ENCODE peak calls at places on chromosomes 2 and 18, in eight cellular contexts. One of them, this sample, is unnamed. For H3K36me3, the result is how much of the 10 kb centered on the place peaks cover.

GRCh38 chr2:54708584-54709340 is 14.7 kb upstream of the EML6 start:
- DNase-seq in ovary: peak
- DNase-seq in uterus: no peak
- DNase-seq in Peyer's patch: peak
- DNase-seq in IMR-90: no peak
- DNase-seq in esophagus squamous epithelium: no peak
- DNase-seq in prostate gland: peak
- DNase-seq in stomach: peak
- DNase-seq in this sample: no peak

GRCh38 chr2:133711226-133711625 is 143.0 kb upstream of the NCKAP5 start:
- DNase-seq in ovary: no peak
- DNase-seq in uterus: no peak
- DNase-seq in Peyer's patch: no peak
- DNase-seq in IMR-90: no peak
- DNase-seq in esophagus squamous epithelium: no peak
- DNase-seq in prostate gland: no peak
- DNase-seq in stomach: no peak
- DNase-seq in this sample: no peak

GRCh38 chr2:18871430-18871829 is 282.1 kb upstream of the NT5C1B start:
- DNase-seq in ovary: no peak
- DNase-seq in uterus: no peak
- DNase-seq in Peyer's patch: no peak
- DNase-seq in IMR-90: no peak
- DNase-seq in esophagus squamous epithelium: no peak
- DNase-seq in prostate gland: no peak
- DNase-seq in stomach: no peak
- DNase-seq in this sample: no peak

GRCh38 chr2:172434821-172435607 is 7.6 kb downstream of the ITGA6 start:
- DNase-seq in ovary: no peak
- DNase-seq in uterus: no peak
- DNase-seq in Peyer's patch: no peak
- DNase-seq in IMR-90: peak
- DNase-seq in esophagus squamous epithelium: no peak
- DNase-seq in prostate gland: no peak
- DNase-seq in stomach: no peak
- DNase-seq in this sample: no peak

GRCh38 chr2:216006164-216006663 is 7.1 kb downstream of the MREG start:
- DNase-seq in ovary: no peak
- DNase-seq in uterus: peak
- DNase-seq in Peyer's patch: no peak
- DNase-seq in IMR-90: no peak
- DNase-seq in esophagus squamous epithelium: no peak
- DNase-seq in prostate gland: peak
- DNase-seq in stomach: no peak
- DNase-seq in this sample: no peak

GRCh38 chr2:43950383-43951008 is 45.3 kb downstream of the LRPPRC start:
- DNase-seq in ovary: no peak
- DNase-seq in uterus: no peak
- DNase-seq in Peyer's patch: no peak
- DNase-seq in IMR-90: peak
- DNase-seq in esophagus squamous epithelium: no peak
- DNase-seq in prostate gland: peak
- DNase-seq in stomach: no peak
- DNase-seq in this sample: no peak

GRCh38 chr2:236863729-236864126 is 222.0 kb upstream of the COPS8 start:
- DNase-seq in ovary: no peak
- DNase-seq in uterus: no peak
- DNase-seq in Peyer's patch: no peak
- DNase-seq in IMR-90: no peak
- DNase-seq in esophagus squamous epithelium: no peak
- DNase-seq in prostate gland: no peak
- DNase-seq in stomach: peak
- DNase-seq in this sample: no peak

GRCh38 chr2:209383212-209383611 is 40.6 kb upstream of the MAP2 start:
- DNase-seq in ovary: no peak
- DNase-seq in uterus: no peak
- DNase-seq in Peyer's patch: no peak
- DNase-seq in IMR-90: peak
- DNase-seq in esophagus squamous epithelium: no peak
- DNase-seq in prostate gland: peak
- DNase-seq in stomach: no peak
- DNase-seq in this sample: no peak

DNA sequence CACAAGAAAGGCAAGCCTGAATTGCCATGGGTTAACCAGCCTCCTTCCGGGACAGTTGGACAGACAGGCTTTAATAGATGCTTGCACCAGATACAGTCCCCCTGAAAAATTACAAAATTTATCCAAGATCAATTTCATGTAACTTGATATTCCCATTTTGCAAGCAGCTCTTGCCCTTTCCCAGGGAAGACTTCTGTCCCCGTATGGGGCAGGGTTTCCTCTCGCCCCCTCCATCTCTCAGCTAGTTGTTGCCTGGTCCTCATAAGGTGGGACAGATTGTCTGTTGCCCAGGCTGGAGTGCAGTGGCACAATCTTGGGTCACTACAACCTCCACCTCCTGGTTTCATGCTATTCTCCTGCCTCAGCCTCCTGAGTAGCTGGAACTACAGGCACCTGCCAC is 61.2 kb downstream of the TTC39C start:
- DNase-seq in ovary: no peak
- DNase-seq in uterus: no peak
- DNase-seq in Peyer's patch: no peak
- DNase-seq in IMR-90: no peak
- DNase-seq in esophagus squamous epithelium: no peak
- DNase-seq in prostate gland: no peak
- DNase-seq in stomach: no peak
- DNase-seq in this sample: no peak
- H3K36me3 ChIP-seq in ovary: under half
- H3K36me3 ChIP-seq in uterus: under half
- H3K36me3 ChIP-seq in Peyer's patch: under half
- H3K36me3 ChIP-seq in IMR-90: under half
- H3K36me3 ChIP-seq in esophagus squamous epithelium: under half
- H3K36me3 ChIP-seq in prostate gland: under half
- H3K36me3 ChIP-seq in stomach: under half
- H3K36me3 ChIP-seq in this sample: under half

GRCh38 chr18:58264846-58265245 is 220.8 kb downstream of the NEDD4L start:
- DNase-seq in ovary: no peak
- DNase-seq in uterus: no peak
- DNase-seq in Peyer's patch: no peak
- DNase-seq in IMR-90: no peak
- DNase-seq in esophagus squamous epithelium: no peak
- DNase-seq in prostate gland: no peak
- DNase-seq in stomach: no peak
- DNase-seq in this sample: no peak

GRCh38 chr18:58262581-58262980 is 218.6 kb downstream of the NEDD4L start:
- DNase-seq in ovary: no peak
- DNase-seq in uterus: no peak
- DNase-seq in Peyer's patch: no peak
- DNase-seq in IMR-90: no peak
- DNase-seq in esophagus squamous epithelium: no peak
- DNase-seq in prostate gland: no peak
- DNase-seq in stomach: no peak
- DNase-seq in this sample: no peak

GRCh38 chr18:58266291-58266690 is 222.3 kb downstream of the NEDD4L start:
- DNase-seq in ovary: no peak
- DNase-seq in uterus: no peak
- DNase-seq in Peyer's patch: no peak
- DNase-seq in IMR-90: peak
- DNase-seq in esophagus squamous epithelium: no peak
- DNase-seq in prostate gland: no peak
- DNase-seq in stomach: no peak
- DNase-seq in this sample: no peak

GRCh38 chr18:58263055-58263732 is 219.2 kb downstream of the NEDD4L start:
- DNase-seq in ovary: no peak
- DNase-seq in uterus: no peak
- DNase-seq in Peyer's patch: no peak
- DNase-seq in IMR-90: peak
- DNase-seq in esophagus squamous epithelium: no peak
- DNase-seq in prostate gland: peak
- DNase-seq in stomach: no peak
- DNase-seq in this sample: no peak

DNA sequence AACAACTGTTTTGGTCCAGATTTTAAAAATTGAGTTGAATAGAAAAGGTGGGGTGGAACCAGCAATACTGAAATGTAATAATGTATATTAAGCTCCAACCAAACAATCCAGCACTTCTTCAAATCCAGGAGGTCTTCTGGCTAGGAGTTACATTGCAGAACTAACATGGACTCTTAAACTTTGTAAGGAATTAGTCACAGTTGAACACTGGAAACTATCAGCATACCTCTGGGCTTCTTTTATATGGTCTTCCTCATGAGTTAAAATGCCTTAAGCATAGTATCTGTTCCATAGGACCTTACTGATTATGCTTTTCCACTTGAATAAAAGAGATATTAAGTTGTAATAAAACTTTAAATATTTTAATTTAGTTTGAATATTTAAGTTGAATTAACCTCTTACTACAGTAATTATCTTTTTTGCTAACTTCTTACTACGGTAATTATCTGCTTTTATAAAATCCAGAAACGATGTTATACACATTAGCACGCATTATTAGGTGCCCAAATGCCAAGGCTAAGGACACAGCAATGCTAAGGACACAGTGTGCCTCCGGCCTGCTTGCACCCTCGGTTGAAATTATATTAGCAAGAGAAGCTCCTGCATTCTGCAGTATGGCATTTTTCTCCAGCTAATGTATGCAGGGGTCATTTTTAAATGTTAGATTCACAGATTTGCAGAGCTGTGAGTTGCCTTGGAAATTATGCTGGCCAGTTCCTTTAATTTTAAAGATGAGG is 219.9 kb downstream of the NEDD4L start:
- DNase-seq in ovary: no peak
- DNase-seq in uterus: no peak
- DNase-seq in Peyer's patch: no peak
- DNase-seq in IMR-90: peak
- DNase-seq in esophagus squamous epithelium: no peak
- DNase-seq in prostate gland: no peak
- DNase-seq in stomach: no peak
- DNase-seq in this sample: no peak
- H3K4me3 ChIP-seq in ovary: no peak
- H3K4me3 ChIP-seq in uterus: no peak
- H3K4me3 ChIP-seq in Peyer's patch: no peak
- H3K4me3 ChIP-seq in IMR-90: no peak
- H3K4me3 ChIP-seq in esophagus squamous epithelium: no peak
- H3K4me3 ChIP-seq in prostate gland: no peak
- H3K4me3 ChIP-seq in stomach: no peak
- H3K4me3 ChIP-seq in this sample: no peak

GRCh38 chr2:96872591-96873349 is 2.9 kb upstream of the SEMA4C start:
- DNase-seq in ovary: no peak
- DNase-seq in uterus: no peak
- DNase-seq in Peyer's patch: no peak
- DNase-seq in IMR-90: peak
- DNase-seq in esophagus squamous epithelium: no peak
- DNase-seq in prostate gland: no peak
- DNase-seq in stomach: no peak
- DNase-seq in this sample: no peak

GRCh38 chr2:96875498-96876035 is 5.7 kb upstream of the SEMA4C start:
- DNase-seq in ovary: no peak
- DNase-seq in uterus: no peak
- DNase-seq in Peyer's patch: no peak
- DNase-seq in IMR-90: no peak
- DNase-seq in esophagus squamous epithelium: no peak
- DNase-seq in prostate gland: no peak
- DNase-seq in stomach: no peak
- DNase-seq in this sample: no peak

GRCh38 chr2:96876036-96876810 is 6.3 kb upstream of the SEMA4C start:
- DNase-seq in ovary: no peak
- DNase-seq in uterus: no peak
- DNase-seq in Peyer's patch: no peak
- DNase-seq in IMR-90: peak
- DNase-seq in esophagus squamous epithelium: no peak
- DNase-seq in prostate gland: no peak
- DNase-seq in stomach: no peak
- DNase-seq in this sample: no peak

GRCh38 chr2:96873651-96874096 is 3.8 kb upstream of the SEMA4C start:
- DNase-seq in ovary: no peak
- DNase-seq in uterus: peak
- DNase-seq in Peyer's patch: no peak
- DNase-seq in IMR-90: no peak
- DNase-seq in esophagus squamous epithelium: no peak
- DNase-seq in prostate gland: no peak
- DNase-seq in stomach: no peak
- DNase-seq in this sample: no peak

DNA sequence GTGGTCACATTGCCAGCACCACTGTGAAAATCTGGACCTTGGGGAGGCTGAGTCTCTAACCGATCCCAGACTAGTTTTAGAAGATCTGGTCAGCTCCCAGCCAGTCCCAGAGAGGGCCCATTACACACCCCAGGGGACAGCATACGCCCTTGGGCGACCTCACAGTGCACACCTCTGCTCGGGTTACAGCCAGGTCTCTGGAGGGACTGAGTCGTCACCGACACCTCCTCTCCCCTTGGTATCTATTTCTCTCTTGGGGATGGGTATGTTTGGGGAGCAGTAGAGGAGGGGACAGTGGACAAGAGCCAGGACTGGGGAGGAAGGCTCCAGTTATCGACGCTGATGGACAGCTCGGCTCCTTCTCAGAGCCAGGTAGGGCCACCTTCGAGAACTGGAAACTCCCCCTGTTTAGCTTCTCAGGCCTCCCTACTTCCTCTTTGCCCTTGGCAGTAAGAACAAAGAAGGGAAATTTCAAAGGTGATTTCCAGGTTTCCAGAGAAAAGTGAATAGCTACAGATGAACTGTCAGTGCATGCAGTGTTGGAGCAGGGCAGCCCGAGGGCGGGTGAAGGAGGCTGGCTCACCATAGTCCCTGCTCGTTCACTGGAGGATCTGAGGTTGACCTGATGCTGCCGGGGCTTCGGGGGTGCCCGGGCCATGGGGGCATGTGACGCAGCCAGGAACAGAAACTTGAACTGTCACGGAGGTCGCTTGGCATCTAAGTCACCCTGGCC is 4.4 kb upstream of the SEMA4C start:
- DNase-seq in ovary: no peak
- DNase-seq in uterus: no peak
- DNase-seq in Peyer's patch: no peak
- DNase-seq in IMR-90: no peak
- DNase-seq in esophagus squamous epithelium: no peak
- DNase-seq in prostate gland: no peak
- DNase-seq in stomach: no peak
- DNase-seq in this sample: no peak
- TF ChIP-seq POLR2A in ovary: no peak
- TF ChIP-seq POLR2A in uterus: no peak
- TF ChIP-seq POLR2A in Peyer's patch: no peak
- TF ChIP-seq POLR2A in IMR-90: no peak
- TF ChIP-seq POLR2A in esophagus squamous epithelium: no peak
- TF ChIP-seq POLR2A in prostate gland: no peak
- TF ChIP-seq POLR2A in stomach: no peak
- TF ChIP-seq POLR2A in this sample: no peak

DNA sequence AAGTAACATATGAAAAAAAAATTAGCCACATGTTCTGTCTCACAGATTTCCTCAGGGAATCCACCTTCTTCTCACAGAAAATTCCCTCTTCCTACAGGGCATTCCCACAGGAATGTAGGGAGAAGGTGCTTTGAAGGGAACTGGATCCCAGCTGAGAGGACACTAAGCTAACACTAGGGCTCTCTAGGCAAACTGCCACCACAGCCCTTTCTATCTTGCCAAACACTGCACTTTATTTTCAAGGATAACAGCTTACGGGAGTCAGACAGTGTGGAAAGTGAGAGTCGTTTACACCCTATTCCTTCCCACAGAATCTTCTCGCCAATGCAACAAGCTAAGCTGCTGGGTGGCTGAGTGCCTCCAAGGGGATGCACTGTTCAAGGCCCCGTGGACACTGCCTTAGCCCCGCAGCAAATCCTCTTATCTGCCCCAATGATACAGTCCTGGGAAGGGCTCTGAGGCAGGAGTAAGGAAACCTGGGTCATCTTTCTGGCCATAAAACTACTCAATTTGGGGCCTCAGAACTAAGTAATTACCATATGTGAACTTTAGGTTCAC is 76.9 kb downstream of the CCDC93 start:
- DNase-seq in ovary: no peak
- DNase-seq in uterus: no peak
- DNase-seq in Peyer's patch: no peak
- DNase-seq in IMR-90: no peak
- DNase-seq in esophagus squamous epithelium: no peak
- DNase-seq in prostate gland: no peak
- DNase-seq in stomach: no peak
- DNase-seq in this sample: no peak
- H3K36me3 ChIP-seq in ovary: under half
- H3K36me3 ChIP-seq in uterus: under half
- H3K36me3 ChIP-seq in Peyer's patch: half or more
- H3K36me3 ChIP-seq in IMR-90: half or more
- H3K36me3 ChIP-seq in esophagus squamous epithelium: half or more
- H3K36me3 ChIP-seq in prostate gland: under half
- H3K36me3 ChIP-seq in stomach: half or more
- H3K36me3 ChIP-seq in this sample: half or more